ENCODE peak calls at places on chromosomes 12 and 14, in ten cellular contexts. B, Q, F, L, S, M, D, Y, H and O are unnamed samples.

GRCh38 chr14:98137626-98138025 is 1134.4 kb downstream of the BCL11B start:
- DNase-seq in B (no peak), Q (peak; percentile 68), F (no peak), L (no peak), S (no peak), M (no peak), D (no peak), Y (no peak), H (peak; percentile 22), O (no peak)

GRCh38 chr12:9798008-9798619 is 29.2 kb upstream of the KLRF1 start:
- DNase-seq in B (peak; percentile 51), Q (peak; percentile 55), F (peak; percentile 73), L (no peak), S (peak; percentile 76), M (peak; percentile 47), D (no peak), Y (peak; percentile 64), H (peak; percentile 80), O (peak; percentile 81)

GRCh38 chr12:117124421-117125274 is 25.4 kb upstream of the TESC start:
- DNase-seq in B (no peak), Q (no peak), F (no peak), L (no peak), S (peak; percentile 71), M (no peak), D (no peak), Y (no peak), H (no peak), O (peak; percentile 19)

GRCh38 chr12:70154960-70155589 is 88.2 kb upstream of the CNOT2 start:
- DNase-seq in B (no peak), Q (peak; percentile 3), F (no peak), L (no peak), S (no peak), M (no peak), D (no peak), Y (no peak), H (peak; percentile 26), O (no peak)

GRCh38 chr12:96402061-96402460 is 1.8 kb upstream of the CDK17 start:
- DNase-seq in B (no peak), Q (peak; percentile 38), F (no peak), L (no peak), S (peak; percentile 72), M (no peak), D (no peak), Y (no peak), H (no peak), O (peak; percentile 53)

GRCh38 chr14:101857226-101857625 is 95.7 kb downstream of the PPP2R5C start:
- DNase-seq in B (no peak), Q (no peak), F (no peak), L (no peak), S (peak; percentile 28), M (no peak), D (no peak), Y (no peak), H (no peak), O (peak; percentile 25)

GRCh38 chr12:124758266-124759200 is 105.1 kb downstream of the SCARB1 start:
- DNase-seq in B (no peak), Q (no peak), F (no peak), L (no peak), S (no peak), M (no peak), D (no peak), Y (no peak), H (no peak), O (no peak)

GRCh38 chr12:58711968-58712367 is 208.3 kb downstream of the LRIG3 start:
- DNase-seq in B (no peak), Q (no peak), F (no peak), L (no peak), S (no peak), M (peak; percentile 11), D (no peak), Y (no peak), H (peak; percentile 2), O (no peak)